ENCODE peak calls at places on chromosomes 1 and 21, in seven cellular contexts. One of them, this sample, is unnamed. For H3K4me1, the result is how much of the 10 kb centered on the place peaks cover.

GRCh38 chr21:14567557-14568279 is 21.6 kb upstream of the SAMSN1 start:
- DNase-seq in transverse colon: no peak
- DNase-seq in CD8-positive, alpha-beta T cell: no peak
- DNase-seq in fibroblast of lung: no peak
- DNase-seq in neuronal stem cell: no peak
- DNase-seq in colonic mucosa: no peak
- DNase-seq in endothelial cell of umbilical vein: no peak
- DNase-seq in this sample: no peak

GRCh38 chr1:207311888-207312603 is 9.4 kb upstream of the CD55 start:
- DNase-seq in fibroblast of lung: no peak
- DNase-seq in neuronal stem cell: no peak
- DNase-seq in colonic mucosa: no peak
- DNase-seq in CD8-positive, alpha-beta T cell: no peak
- DNase-seq in transverse colon: no peak
- DNase-seq in endothelial cell of umbilical vein: no peak
- DNase-seq in this sample: no peak

GRCh38 chr1:6016191-6016865 is 24.1 kb upstream of the NPHP4 start:
- DNase-seq in fibroblast of lung: peak
- DNase-seq in transverse colon: no peak
- DNase-seq in colonic mucosa: no peak
- DNase-seq in endothelial cell of umbilical vein: no peak
- DNase-seq in neuronal stem cell: no peak
- DNase-seq in CD8-positive, alpha-beta T cell: no peak
- DNase-seq in this sample: no peak

GRCh38 chr1:109770331-109771095 is 6.8 kb upstream of the EPS8L3 start:
- DNase-seq in colonic mucosa: peak
- DNase-seq in fibroblast of lung: no peak
- DNase-seq in CD8-positive, alpha-beta T cell: no peak
- DNase-seq in endothelial cell of umbilical vein: no peak
- DNase-seq in neuronal stem cell: no peak
- DNase-seq in transverse colon: peak
- DNase-seq in this sample: no peak

GRCh38 chr21:27246741-27247140 is 279.9 kb upstream of the ADAMTS5 start:
- DNase-seq in colonic mucosa: no peak
- DNase-seq in transverse colon: no peak
- DNase-seq in neuronal stem cell: no peak
- DNase-seq in CD8-positive, alpha-beta T cell: no peak
- DNase-seq in fibroblast of lung: peak
- DNase-seq in endothelial cell of umbilical vein: no peak
- DNase-seq in this sample: no peak

GRCh38 chr1:10795305-10796021 is 983 bp downstream of the CASZ1 start:
- DNase-seq in colonic mucosa: peak
- DNase-seq in CD8-positive, alpha-beta T cell: no peak
- DNase-seq in transverse colon: peak
- DNase-seq in neuronal stem cell: no peak
- DNase-seq in endothelial cell of umbilical vein: peak
- DNase-seq in fibroblast of lung: peak
- DNase-seq in this sample: no peak

GRCh38 chr1:160653620-160654016 is 6.8 kb upstream of the SLAMF1 start:
- DNase-seq in colonic mucosa: no peak
- DNase-seq in CD8-positive, alpha-beta T cell: no peak
- DNase-seq in fibroblast of lung: no peak
- DNase-seq in endothelial cell of umbilical vein: no peak
- DNase-seq in neuronal stem cell: no peak
- DNase-seq in transverse colon: no peak
- DNase-seq in this sample: no peak

GRCh38 chr1:169102567-169102966 is 3.9 kb upstream of the ATP1B1 start:
- DNase-seq in transverse colon: peak
- DNase-seq in fibroblast of lung: peak
- DNase-seq in colonic mucosa: peak
- DNase-seq in CD8-positive, alpha-beta T cell: no peak
- DNase-seq in neuronal stem cell: no peak
- DNase-seq in endothelial cell of umbilical vein: peak
- DNase-seq in this sample: no peak

GRCh38 chr1:82517586-82517985 is 716.9 kb downstream of the ADGRL2 start:
- DNase-seq in endothelial cell of umbilical vein: peak
- DNase-seq in CD8-positive, alpha-beta T cell: no peak
- DNase-seq in fibroblast of lung: peak
- DNase-seq in transverse colon: no peak
- DNase-seq in neuronal stem cell: peak
- DNase-seq in colonic mucosa: peak
- DNase-seq in this sample: no peak

GRCh38 chr21:45358711-45359310 is 46.2 kb upstream of the COL18A1 start:
- DNase-seq in CD8-positive, alpha-beta T cell: no peak
- DNase-seq in neuronal stem cell: no peak
- DNase-seq in transverse colon: no peak
- DNase-seq in endothelial cell of umbilical vein: no peak
- DNase-seq in colonic mucosa: no peak
- DNase-seq in fibroblast of lung: no peak
- DNase-seq in this sample: no peak

GRCh38 chr1:24905979-24906720 is 23.9 kb downstream of the RUNX3 start:
- DNase-seq in endothelial cell of umbilical vein: no peak
- DNase-seq in colonic mucosa: no peak
- DNase-seq in CD8-positive, alpha-beta T cell: peak
- DNase-seq in neuronal stem cell: no peak
- DNase-seq in transverse colon: peak
- DNase-seq in fibroblast of lung: no peak
- DNase-seq in this sample: no peak

GRCh38 chr1:109425391-109425790 is 857 bp downstream of the PSMA5 start:
- DNase-seq in transverse colon: no peak
- DNase-seq in colonic mucosa: no peak
- DNase-seq in fibroblast of lung: peak
- DNase-seq in neuronal stem cell: no peak
- DNase-seq in endothelial cell of umbilical vein: no peak
- DNase-seq in CD8-positive, alpha-beta T cell: no peak
- DNase-seq in this sample: no peak

GRCh38 chr1:157289001-157289400 is 150.8 kb upstream of the ETV3 start:
- DNase-seq in CD8-positive, alpha-beta T cell: no peak
- DNase-seq in colonic mucosa: no peak
- DNase-seq in fibroblast of lung: no peak
- DNase-seq in neuronal stem cell: no peak
- DNase-seq in endothelial cell of umbilical vein: no peak
- DNase-seq in transverse colon: no peak
- DNase-seq in this sample: no peak

GRCh38 chr1:80365634-80366033 is 1359.1 kb upstream of the ADGRL4 start:
- DNase-seq in neuronal stem cell: no peak
- DNase-seq in fibroblast of lung: no peak
- DNase-seq in endothelial cell of umbilical vein: no peak
- DNase-seq in CD8-positive, alpha-beta T cell: no peak
- DNase-seq in colonic mucosa: no peak
- DNase-seq in transverse colon: no peak
- DNase-seq in this sample: no peak

GRCh38 chr1:197106869-197107268 is 39.6 kb downstream of the ASPM start:
- DNase-seq in fibroblast of lung: no peak
- DNase-seq in neuronal stem cell: no peak
- DNase-seq in CD8-positive, alpha-beta T cell: no peak
- DNase-seq in colonic mucosa: no peak
- DNase-seq in endothelial cell of umbilical vein: no peak
- DNase-seq in transverse colon: no peak
- DNase-seq in this sample: no peak

GRCh38 chr1:3846521-3846920 is 10.5 kb downstream of the CEP104 start:
- DNase-seq in fibroblast of lung: no peak
- DNase-seq in transverse colon: no peak
- DNase-seq in endothelial cell of umbilical vein: peak
- DNase-seq in CD8-positive, alpha-beta T cell: no peak
- DNase-seq in neuronal stem cell: peak
- DNase-seq in colonic mucosa: no peak
- DNase-seq in this sample: no peak

GRCh38 chr21:21200103-21200938 is 202.1 kb downstream of the NCAM2 start:
- DNase-seq in CD8-positive, alpha-beta T cell: no peak
- DNase-seq in fibroblast of lung: peak
- DNase-seq in transverse colon: peak
- DNase-seq in neuronal stem cell: no peak
- DNase-seq in colonic mucosa: peak
- DNase-seq in endothelial cell of umbilical vein: peak
- DNase-seq in this sample: peak

GRCh38 chr1:42956739-42957138 is 1.9 kb downstream of the SLC2A1 start:
- DNase-seq in colonic mucosa: no peak
- DNase-seq in transverse colon: no peak
- DNase-seq in neuronal stem cell: no peak
- DNase-seq in endothelial cell of umbilical vein: no peak
- DNase-seq in fibroblast of lung: no peak
- DNase-seq in CD8-positive, alpha-beta T cell: no peak
- DNase-seq in this sample: no peak

GRCh38 chr1:69081671-69082070 is 486.1 kb upstream of the LRRC7 start:
- DNase-seq in neuronal stem cell: no peak
- DNase-seq in fibroblast of lung: no peak
- DNase-seq in colonic mucosa: no peak
- DNase-seq in transverse colon: no peak
- DNase-seq in CD8-positive, alpha-beta T cell: no peak
- DNase-seq in endothelial cell of umbilical vein: no peak
- DNase-seq in this sample: no peak

GRCh38 chr1:14689996-14690614 is 91.6 kb downstream of the KAZN start:
- DNase-seq in CD8-positive, alpha-beta T cell: no peak
- DNase-seq in fibroblast of lung: peak
- DNase-seq in neuronal stem cell: no peak
- DNase-seq in colonic mucosa: no peak
- DNase-seq in endothelial cell of umbilical vein: no peak
- DNase-seq in transverse colon: no peak
- DNase-seq in this sample: no peak

GRCh38 chr1:171754381-171754705 is 12.5 kb upstream of the VAMP4 start:
- DNase-seq in fibroblast of lung: peak
- DNase-seq in transverse colon: no peak
- DNase-seq in colonic mucosa: no peak
- DNase-seq in endothelial cell of umbilical vein: no peak
- DNase-seq in CD8-positive, alpha-beta T cell: no peak
- DNase-seq in neuronal stem cell: no peak
- DNase-seq in this sample: no peak

GRCh38 chr1:24635195-24635843 is 7.8 kb upstream of the SRRM1 start:
- DNase-seq in colonic mucosa: no peak
- DNase-seq in fibroblast of lung: peak
- DNase-seq in CD8-positive, alpha-beta T cell: no peak
- DNase-seq in endothelial cell of umbilical vein: peak
- DNase-seq in transverse colon: no peak
- DNase-seq in neuronal stem cell: peak
- DNase-seq in this sample: peak

GRCh38 chr21:45524756-45525152 is 17.5 kb downstream of the SLC19A1 start:
- DNase-seq in CD8-positive, alpha-beta T cell: no peak
- DNase-seq in fibroblast of lung: no peak
- DNase-seq in transverse colon: no peak
- DNase-seq in endothelial cell of umbilical vein: no peak
- DNase-seq in colonic mucosa: no peak
- DNase-seq in neuronal stem cell: no peak
- DNase-seq in this sample: no peak

GRCh38 chr1:56376188-56376984 is 203.0 kb downstream of the PLPP3 start:
- DNase-seq in colonic mucosa: no peak
- DNase-seq in neuronal stem cell: no peak
- DNase-seq in transverse colon: peak
- DNase-seq in CD8-positive, alpha-beta T cell: no peak
- DNase-seq in fibroblast of lung: peak
- DNase-seq in endothelial cell of umbilical vein: peak
- DNase-seq in this sample: no peak

GRCh38 chr1:230137328-230137815 is 70.3 kb downstream of the GALNT2 start:
- DNase-seq in CD8-positive, alpha-beta T cell: no peak
- DNase-seq in endothelial cell of umbilical vein: no peak
- DNase-seq in fibroblast of lung: no peak
- DNase-seq in neuronal stem cell: no peak
- DNase-seq in colonic mucosa: no peak
- DNase-seq in transverse colon: no peak
- DNase-seq in this sample: no peak

GRCh38 chr1:219927956-219928790 is at the start of gene SLC30A10:
- DNase-seq in neuronal stem cell: peak
- DNase-seq in fibroblast of lung: peak
- DNase-seq in endothelial cell of umbilical vein: peak
- DNase-seq in colonic mucosa: peak
- DNase-seq in CD8-positive, alpha-beta T cell: no peak
- DNase-seq in transverse colon: peak
- DNase-seq in this sample: no peak

GRCh38 chr1:94541175-94542087 is at the start of gene F3:
- DNase-seq in endothelial cell of umbilical vein: peak
- DNase-seq in neuronal stem cell: peak
- DNase-seq in CD8-positive, alpha-beta T cell: peak
- DNase-seq in fibroblast of lung: peak
- DNase-seq in transverse colon: peak
- DNase-seq in colonic mucosa: peak
- DNase-seq in this sample: peak

DNA sequence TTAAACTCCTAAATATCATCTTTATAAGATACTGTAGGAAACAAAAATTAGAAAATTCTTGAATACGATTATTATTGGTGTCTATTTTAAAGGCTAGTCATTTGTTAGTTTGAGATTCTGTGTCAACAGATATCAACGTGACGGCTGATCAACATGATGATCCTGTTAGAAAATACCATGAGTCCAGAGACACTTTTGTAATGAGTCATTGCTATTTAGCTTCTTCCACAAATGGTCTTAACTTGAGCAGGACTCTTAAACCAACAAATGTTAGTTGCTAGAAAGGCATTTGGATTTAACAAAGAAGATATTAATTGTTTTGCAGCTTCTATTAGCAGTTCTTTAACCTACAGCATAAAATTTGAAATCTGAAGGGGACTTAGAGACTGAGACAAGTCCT is 131.2 kb downstream of the TGFB2 start:
- DNase-seq in CD8-positive, alpha-beta T cell: no peak
- DNase-seq in colonic mucosa: no peak
- DNase-seq in transverse colon: no peak
- DNase-seq in fibroblast of lung: peak
- DNase-seq in endothelial cell of umbilical vein: peak
- DNase-seq in neuronal stem cell: no peak
- DNase-seq in this sample: no peak
- H3K27ac ChIP-seq in CD8-positive, alpha-beta T cell: no peak
- H3K27ac ChIP-seq in colonic mucosa: no peak
- H3K27ac ChIP-seq in transverse colon: no peak
- H3K27ac ChIP-seq in fibroblast of lung: no peak
- H3K27ac ChIP-seq in endothelial cell of umbilical vein: peak
- H3K27ac ChIP-seq in neuronal stem cell: no peak
- H3K27ac ChIP-seq in this sample: no peak

GRCh38 chr21:44082648-44083436 is 24.4 kb upstream of the PWP2 start:
- DNase-seq in transverse colon: no peak
- DNase-seq in endothelial cell of umbilical vein: no peak
- DNase-seq in CD8-positive, alpha-beta T cell: no peak
- DNase-seq in neuronal stem cell: no peak
- DNase-seq in fibroblast of lung: no peak
- DNase-seq in colonic mucosa: no peak
- DNase-seq in this sample: no peak
- H3K4me1 ChIP-seq in transverse colon: under half
- H3K4me1 ChIP-seq in endothelial cell of umbilical vein: under half
- H3K4me1 ChIP-seq in CD8-positive, alpha-beta T cell: half or more
- H3K4me1 ChIP-seq in neuronal stem cell: under half
- H3K4me1 ChIP-seq in fibroblast of lung: under half
- H3K4me1 ChIP-seq in colonic mucosa: under half
- H3K4me1 ChIP-seq in this sample: half or more

GRCh38 chr1:234553241-234554156 is 56.5 kb downstream of the IRF2BP2 start:
- DNase-seq in fibroblast of lung: peak
- DNase-seq in endothelial cell of umbilical vein: peak
- DNase-seq in colonic mucosa: no peak
- DNase-seq in transverse colon: no peak
- DNase-seq in neuronal stem cell: no peak
- DNase-seq in CD8-positive, alpha-beta T cell: no peak
- DNase-seq in this sample: no peak
- H3K27ac ChIP-seq in fibroblast of lung: peak
- H3K27ac ChIP-seq in endothelial cell of umbilical vein: no peak
- H3K27ac ChIP-seq in colonic mucosa: no peak
- H3K27ac ChIP-seq in transverse colon: peak
- H3K27ac ChIP-seq in neuronal stem cell: no peak
- H3K27ac ChIP-seq in CD8-positive, alpha-beta T cell: no peak
- H3K27ac ChIP-seq in this sample: no peak

DNA sequence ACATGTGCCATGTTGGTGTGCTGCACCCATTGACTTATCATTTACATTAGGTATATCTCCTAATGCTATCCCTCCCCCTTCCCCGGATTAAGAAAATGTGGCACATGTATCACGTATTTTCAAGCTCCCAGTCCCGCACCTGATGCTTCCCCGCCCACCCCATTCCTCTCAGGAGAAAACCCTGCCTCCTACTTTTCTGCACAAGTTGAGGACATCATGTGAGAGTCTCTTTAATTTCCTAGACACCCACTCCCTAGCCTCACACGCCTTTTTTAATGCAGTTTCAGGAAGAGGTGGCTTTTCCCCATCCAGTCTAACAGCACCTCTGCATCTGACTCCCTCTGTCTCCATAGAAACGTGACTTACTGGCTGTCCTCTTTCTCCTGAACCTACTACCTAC is 58.2 kb upstream of the GOLT1A start:
- DNase-seq in transverse colon: no peak
- DNase-seq in colonic mucosa: no peak
- DNase-seq in fibroblast of lung: no peak
- DNase-seq in CD8-positive, alpha-beta T cell: no peak
- DNase-seq in endothelial cell of umbilical vein: no peak
- DNase-seq in neuronal stem cell: no peak
- DNase-seq in this sample: no peak
- H3K4me1 ChIP-seq in transverse colon: under half
- H3K4me1 ChIP-seq in colonic mucosa: under half
- H3K4me1 ChIP-seq in fibroblast of lung: under half
- H3K4me1 ChIP-seq in CD8-positive, alpha-beta T cell: under half
- H3K4me1 ChIP-seq in endothelial cell of umbilical vein: under half
- H3K4me1 ChIP-seq in neuronal stem cell: under half
- H3K4me1 ChIP-seq in this sample: under half

This sample was measured in CD4-positive, CD25-positive, alpha-beta regulatory T cell.